ENCODE peak calls at places on chromosomes 4 and X, in eight cellular contexts. D is NCI-H2081, C is EL, B is HCT116, Q is T47D, A is fibroblast of lung, L is NCI-H1105 treated with DMSO at 0.1 percent for 48 hours, W is uterus. I is an unnamed sample.
A peak's percentile ranks its signal among the peaks of the same experiment; 100 is the strongest.

GRCh38 chr4:169615467-169616106 is 3.2 kb upstream of the NEK1 start:
- DNase-seq in D (no peak), C (no peak), B (no peak), Q (no peak), A (peak; percentile 62), L (no peak), W (no peak), I (no peak)

GRCh38 chr4:52110171-52110570 is 59.1 kb downstream of the SPATA18 start:
- DNase-seq in D (no peak), C (no peak), B (no peak), Q (no peak), A (peak; percentile 3), L (no peak), W (no peak), I (peak; percentile 13)

GRCh38 chrX:150984164-150984824 is 1.2 kb downstream of the HMGB3 start:
- DNase-seq in D (no peak), C (no peak), B (no peak), Q (no peak), A (no peak), L (no peak), W (no peak), I (no peak)

GRCh38 chr4:2340272-2341061 is 78.0 kb downstream of the ZFYVE28 start:
- DNase-seq in D (no peak), C (no peak), B (no peak), Q (no peak), A (no peak), L (no peak), W (peak; percentile 5), I (no peak)

GRCh38 chr4:147617173-147617840 is at the start of gene TMEM184C:
- DNase-seq in D (peak; percentile 88), C (peak; percentile 96), B (peak; percentile 90), Q (peak; percentile 97), A (peak; percentile 93), L (peak; percentile 89), W (peak; percentile 97), I (peak; percentile 95)

GRCh38 chr4:82358773-82359324 is 14.9 kb downstream of the HNRNPD start:
- DNase-seq in D (no peak), C (no peak), B (no peak), Q (no peak), A (no peak), L (no peak), W (no peak), I (no peak)

GRCh38 chr4:5891563-5892320 is 1.1 kb downstream of the CRMP1 start:
- DNase-seq in D (no peak), C (no peak), B (no peak), Q (no peak), A (no peak), L (no peak), W (no peak), I (no peak)

GRCh38 chrX:43654431-43655150 is 1.5 kb upstream of the MAOA start:
- DNase-seq in D (peak; percentile 84), C (peak; percentile 85), B (peak; percentile 74), Q (peak; percentile 95), A (peak; percentile 87), L (peak; percentile 73), W (peak; percentile 93), I (peak; percentile 94)

GRCh38 chr4:163378661-163379060 is 35.0 kb downstream of the NPY5R start:
- DNase-seq in D (no peak), C (no peak), B (no peak), Q (no peak), A (peak; percentile 1), L (no peak), W (no peak), I (no peak)

GRCh38 chr4:65580551-65580950 is 89.7 kb downstream of the EPHA5 start:
- DNase-seq in D (no peak), C (peak; percentile 11), B (no peak), Q (no peak), A (peak; percentile 11), L (no peak), W (no peak), I (peak; percentile 27)

GRCh38 chr4:36763814-36764213 is 480.7 kb upstream of the NWD2 start:
- DNase-seq in D (no peak), C (no peak), B (no peak), Q (no peak), A (no peak), L (no peak), W (no peak), I (no peak)

GRCh38 chrX:48541140-48541814 is 1.8 kb downstream of the TBC1D25 start:
- DNase-seq in D (no peak), C (no peak), B (no peak), Q (no peak), A (no peak), L (no peak), W (no peak), I (no peak)

GRCh38 chr4:123452585-123452984 is 56.0 kb downstream of the SPRY1 start:
- DNase-seq in D (peak; percentile 3), C (peak; percentile 88), B (no peak), Q (no peak), A (peak; percentile 87), L (peak; percentile 34), W (peak; percentile 22), I (peak; percentile 59)

GRCh38 chr4:7759221-7759620 is 180.4 kb downstream of the AFAP1 start:
- DNase-seq in D (no peak), C (no peak), B (no peak), Q (no peak), A (no peak), L (no peak), W (no peak), I (no peak)

GRCh38 chr4:70619288-70619687 is 9.3 kb upstream of the ENAM start:
- DNase-seq in D (no peak), C (no peak), B (no peak), Q (no peak), A (no peak), L (no peak), W (no peak), I (no peak)

GRCh38 chrX:22134681-22135080 is 102.6 kb downstream of the PHEX start:
- DNase-seq in D (no peak), C (peak; percentile 70), B (no peak), Q (peak; percentile 95), A (peak; percentile 80), L (no peak), W (no peak), I (peak; percentile 59)

GRCh38 chrX:19172741-19173140 is 50.5 kb upstream of the ADGRG2 start:
- DNase-seq in D (no peak), C (no peak), B (no peak), Q (no peak), A (no peak), L (no peak), W (no peak), I (no peak)

GRCh38 chr4:25795566-25796454 is 67.0 kb downstream of the SEL1L3 start:
- DNase-seq in D (no peak), C (peak; percentile 92), B (no peak), Q (no peak), A (peak; percentile 91), L (no peak), W (no peak), I (peak; percentile 65)

GRCh38 chr4:84531689-84532088 is 32.6 kb upstream of the NKX6-1 start:
- DNase-seq in D (no peak), C (no peak), B (no peak), Q (peak; percentile 55), A (no peak), L (no peak), W (no peak), I (no peak)

GRCh38 chrX:113300580-113300979 is 459.9 kb upstream of the AMOT start:
- DNase-seq in D (no peak), C (no peak), B (no peak), Q (no peak), A (no peak), L (no peak), W (no peak), I (no peak)

GRCh38 chr4:115396034-115396433 is 282.6 kb upstream of the NDST4 start:
- DNase-seq in D (no peak), C (no peak), B (no peak), Q (no peak), A (no peak), L (no peak), W (no peak), I (no peak)

GRCh38 chrX:11148401-11148800 is 37.3 kb downstream of the HCCS start:
- DNase-seq in D (no peak), C (no peak), B (no peak), Q (no peak), A (no peak), L (no peak), W (no peak), I (no peak)

GRCh38 chr4:138510053-138510452 is 267.9 kb upstream of the SLC7A11 start:
- DNase-seq in D (no peak), C (peak; percentile 59), B (no peak), Q (no peak), A (peak; percentile 71), L (no peak), W (no peak), I (peak; percentile 14)

GRCh38 chr4:3715251-3716033 is 50.7 kb upstream of the ADRA2C start:
- DNase-seq in D (no peak), C (no peak), B (no peak), Q (no peak), A (no peak), L (no peak), W (no peak), I (no peak)

GRCh38 chr4:97910005-97910404 is 233.3 kb downstream of the STPG2 start:
- DNase-seq in D (no peak), C (no peak), B (peak; percentile 10), Q (peak; percentile 37), A (no peak), L (no peak), W (no peak), I (no peak)

GRCh38 chr4:57151481-57151880 is 41.3 kb upstream of the IGFBP7 start:
- DNase-seq in D (no peak), C (no peak), B (no peak), Q (no peak), A (peak; percentile 46), L (no peak), W (no peak), I (peak; percentile 32)

GRCh38 chr4:109472343-109472761 is 38.7 kb downstream of the SEC24B start:
- DNase-seq in D (no peak), C (peak; percentile 47), B (no peak), Q (no peak), A (peak; percentile 88), L (no peak), W (no peak), I (peak; percentile 71)

GRCh38 chrX:11111947-11112346 is 815 bp downstream of the HCCS start:
- DNase-seq in D (no peak), C (no peak), B (no peak), Q (no peak), A (no peak), L (no peak), W (no peak), I (no peak)

GRCh38 chr4:26032142-26032541 is 118.1 kb downstream of the SMIM20 start:
- DNase-seq in D (no peak), C (peak; percentile 72), B (no peak), Q (no peak), A (peak; percentile 90), L (no peak), W (no peak), I (no peak)

GRCh38 chrX:135086197-135086854 is 34.0 kb downstream of the ETDB start:
- DNase-seq in D (peak; percentile 49), C (peak; percentile 56), B (peak; percentile 63), Q (peak; percentile 51), A (peak; percentile 51), L (peak; percentile 48), W (no peak), I (peak; percentile 68)

GRCh38 chrX:97860206-97860605 is 976.5 kb downstream of the RPA4 start:
- DNase-seq in D (no peak), C (peak; percentile 41), B (no peak), Q (no peak), A (peak; percentile 61), L (no peak), W (no peak), I (no peak)

GRCh38 chr4:10184051-10184450 is 67.5 kb upstream of the WDR1 start:
- DNase-seq in D (no peak), C (peak; percentile 75), B (no peak), Q (no peak), A (no peak), L (no peak), W (no peak), I (peak; percentile 68)

GRCh38 chrX:133190877-133191738 is 27.0 kb downstream of the TFDP3 start:
- DNase-seq in D (no peak), C (no peak), B (no peak), Q (no peak), A (peak; percentile 5), L (no peak), W (no peak), I (no peak)